ENCODE peak calls at places on chromosomes 12 and 14, in four cellular contexts. N, L, E and C are unnamed samples.

GRCh38 chr14:75979071-75979571 is 2.7 kb downstream of the TGFB3 start:
- DNase-seq in N (no peak), L (peak; percentile 49), E (peak; percentile 47), C (peak; percentile 57)

GRCh38 chr14:53022593-53022992 is 71.7 kb upstream of the FERMT2 start:
- DNase-seq in N (no peak), L (no peak), E (no peak), C (no peak)

GRCh38 chr12:89703768-89704167 is 4.9 kb downstream of the ATP2B1 start:
- DNase-seq in N (no peak), L (no peak), E (no peak), C (no peak)

GRCh38 chr12:3225796-3226180 is 148.6 kb downstream of the TSPAN9 start:
- DNase-seq in N (peak; percentile 50), L (no peak), E (no peak), C (no peak)

GRCh38 chr12:6200266-6201198 is at the start of gene CD9:
- DNase-seq in N (peak; percentile 83), L (peak; percentile 55), E (peak; percentile 57), C (no peak)

GRCh38 chr12:96403870-96404269 is 3.6 kb upstream of the CDK17 start:
- DNase-seq in N (no peak), L (no peak), E (no peak), C (no peak)

GRCh38 chr12:128813392-128813791 is 10.4 kb downstream of the SLC15A4 start:
- DNase-seq in N (no peak), L (no peak), E (peak; percentile 18), C (peak; percentile 51)

GRCh38 chr12:52632656-52633055 is 14.3 kb upstream of the KRT73 start:
- DNase-seq in N (no peak), L (no peak), E (no peak), C (no peak)

GRCh38 chr14:91901449-91902250 is 34.3 kb upstream of the TC2N start:
- DNase-seq in N (no peak), L (no peak), E (no peak), C (peak; percentile 29)

GRCh38 chr12:52680363-52680762 is at the start of gene KRT1:
- DNase-seq in N (no peak), L (no peak), E (no peak), C (no peak)

GRCh38 chr12:104201238-104202001 is 14.2 kb upstream of the TXNRD1 start:
- DNase-seq in N (no peak), L (peak; percentile 42), E (peak; percentile 65), C (peak; percentile 81)

GRCh38 chr14:95043314-95043713 is 114.0 kb downstream of the DICER1 start:
- DNase-seq in N (no peak), L (no peak), E (no peak), C (no peak)

GRCh38 chr12:121934318-121934682 is 15.9 kb downstream of the CFAP251 start:
- DNase-seq in N (no peak), L (no peak), E (no peak), C (no peak)

GRCh38 chr12:953776-954175 is 4.3 kb upstream of the RAD52 start:
- DNase-seq in N (peak; percentile 16), L (no peak), E (peak; percentile 27), C (peak; percentile 63)

GRCh38 chr12:110906516-110906915 is 13.9 kb downstream of the MYL2 start:
- DNase-seq in N (no peak), L (no peak), E (no peak), C (no peak)

GRCh38 chr12:106712768-106713167 is 61.7 kb upstream of the RIC8B start:
- DNase-seq in N (no peak), L (no peak), E (no peak), C (no peak)